ENCODE peak calls at places on chromosomes 6 and 20, in four cellular contexts. U is K562, R is H1, P is GM12878. B is an unnamed sample.

GRCh38 chr6:163983601-163984445 is 569.3 kb downstream of the QKI start:
- DNase-seq in R (no peak), P (peak; percentile 5), U (no peak), B (no peak)

GRCh38 chr20:59042151-59042795 is at the start of gene PRELID3B:
- DNase-seq in P (no peak), U (peak; percentile 63), R (no peak), B (peak; percentile 30)

GRCh38 chr6:2119275-2119674 is 126.1 kb downstream of the GMDS start:
- DNase-seq in U (no peak), R (no peak), P (no peak), B (no peak)

GRCh38 chr20:7596541-7596940 is 343.7 kb downstream of the HAO1 start:
- DNase-seq in P (no peak), U (no peak), R (no peak), B (no peak)

GRCh38 chr20:47704746-47705496 is 80.4 kb downstream of the SULF2 start:
- DNase-seq in U (no peak), P (no peak), R (no peak), B (no peak)

GRCh38 chr6:170231496-170232185 is 59.2 kb downstream of the DLL1 start:
- DNase-seq in R (no peak), U (no peak), P (no peak), B (no peak)

GRCh38 chr6:134447883-134448387 is 130.0 kb upstream of the SGK1 start:
- DNase-seq in U (no peak), R (no peak), P (no peak), B (no peak)

GRCh38 chr6:69791065-69791471 is 5.7 kb downstream of the LMBRD1 start:
- DNase-seq in U (no peak), R (no peak), P (no peak), B (no peak)

GRCh38 chr6:145086197-145086596 is 649.1 kb downstream of the EPM2A start:
- DNase-seq in U (no peak), R (no peak), P (no peak), B (no peak)

GRCh38 chr20:16970751-16971150 is 222.6 kb downstream of the OTOR start:
- DNase-seq in U (no peak), P (no peak), R (no peak), B (no peak)

GRCh38 chr6:134707342-134707982 is 242.4 kb downstream of the ALDH8A1 start:
- DNase-seq in U (no peak), R (no peak), P (no peak), B (peak; percentile 80)

GRCh38 chr20:46872315-46873211 is 22.1 kb upstream of the EYA2 start:
- DNase-seq in R (no peak), P (no peak), U (peak; percentile 29), B (no peak)

GRCh38 chr6:10144772-10145171 is 270.1 kb downstream of the TFAP2A start:
- DNase-seq in U (no peak), P (no peak), R (no peak), B (no peak)

GRCh38 chr6:12150812-12151432 is 138.8 kb downstream of the HIVEP1 start:
- DNase-seq in R (peak; percentile 67), P (no peak), U (peak; percentile 25), B (peak; percentile 38)

GRCh38 chr20:14712302-14712739 is 374.9 kb upstream of the FLRT3 start:
- DNase-seq in R (no peak), P (no peak), U (no peak), B (no peak)

DNA sequence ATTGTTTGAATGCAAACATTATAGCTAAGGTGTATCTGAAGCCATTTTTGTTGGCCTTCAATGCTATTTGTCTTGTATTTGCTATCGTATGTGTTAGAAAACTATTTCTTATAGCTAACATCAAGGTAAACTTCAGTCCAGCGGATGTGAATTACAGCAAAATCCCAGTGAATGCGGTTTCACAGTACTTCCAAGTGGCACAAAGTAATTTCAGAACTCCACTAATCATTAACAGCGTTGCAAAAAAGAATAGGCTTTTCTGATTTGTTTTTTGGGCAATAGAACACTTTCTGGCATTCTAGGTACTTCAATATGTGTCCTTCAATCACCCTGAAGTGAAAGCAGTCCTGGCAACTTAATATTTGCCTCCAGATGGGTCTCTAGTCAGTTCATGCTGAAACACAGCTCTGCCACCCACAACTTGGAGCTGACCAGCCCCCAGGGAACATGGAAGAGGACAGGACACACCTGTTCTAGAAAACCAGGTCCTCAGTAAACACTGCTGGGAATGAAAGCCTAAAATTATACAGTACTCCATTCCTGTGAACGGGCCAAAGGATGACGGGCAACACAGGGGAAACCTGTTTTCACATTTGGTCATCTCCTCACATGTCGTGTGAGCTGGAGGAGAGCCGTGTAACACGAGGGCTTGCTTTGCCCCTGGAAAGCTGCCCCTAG is 9.7 kb upstream of the MRPS10 start:
- DNase-seq in U (no peak), R (no peak), P (no peak), B (no peak)
- TF ChIP-seq BRCA1 in U (no peak), R (no peak), P (no peak), B (no peak)

DNA sequence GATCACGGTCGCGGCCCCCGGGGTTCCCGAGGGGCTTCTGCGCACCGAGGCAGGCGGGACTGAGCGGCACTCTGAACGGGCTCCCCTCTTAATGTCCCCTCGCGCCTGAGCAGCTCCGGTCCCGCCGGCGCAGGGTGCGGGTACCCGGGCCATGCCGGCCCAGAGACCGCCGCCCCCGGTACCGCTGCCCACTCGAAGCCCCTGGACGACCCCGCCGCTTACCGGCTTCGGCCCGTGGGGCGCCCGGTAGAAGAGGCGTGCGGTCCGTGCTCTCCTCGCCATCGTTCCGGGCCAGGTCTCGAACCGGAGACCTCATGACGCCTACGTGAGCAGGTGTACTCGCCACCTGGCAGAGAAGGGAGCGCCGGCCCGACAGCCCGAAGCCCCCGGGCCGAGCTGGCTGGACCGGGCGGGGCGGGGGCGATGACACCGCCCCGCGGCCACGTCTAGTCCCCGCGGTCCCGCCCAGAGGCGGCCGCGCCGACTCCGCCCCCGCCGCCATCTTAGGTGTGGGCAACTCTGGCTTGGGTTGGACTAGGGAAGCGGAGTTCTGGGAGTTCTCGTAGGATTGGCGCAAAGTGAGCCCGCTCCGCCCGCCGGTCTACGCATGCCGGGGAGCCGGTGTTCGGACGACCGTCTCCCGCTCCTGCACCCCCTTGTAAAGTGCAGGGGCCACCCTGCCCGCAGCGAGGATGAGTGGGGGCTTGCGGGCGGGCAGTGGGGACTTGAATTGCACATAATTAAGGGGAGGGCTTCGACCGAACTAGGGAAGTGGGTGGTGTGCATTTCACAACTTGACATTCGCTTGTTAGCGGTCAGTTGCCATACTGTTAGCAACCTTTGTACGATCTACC is at the start of gene SLC17A5:
- DNase-seq in U (peak; percentile 94), P (peak; percentile 57), R (peak; percentile 94), B (peak; percentile 91)
- TF ChIP-seq POLR2A in U (peak; percentile 87), P (peak; percentile 78), R (peak; percentile 82), B (peak; percentile 68)

DNA sequence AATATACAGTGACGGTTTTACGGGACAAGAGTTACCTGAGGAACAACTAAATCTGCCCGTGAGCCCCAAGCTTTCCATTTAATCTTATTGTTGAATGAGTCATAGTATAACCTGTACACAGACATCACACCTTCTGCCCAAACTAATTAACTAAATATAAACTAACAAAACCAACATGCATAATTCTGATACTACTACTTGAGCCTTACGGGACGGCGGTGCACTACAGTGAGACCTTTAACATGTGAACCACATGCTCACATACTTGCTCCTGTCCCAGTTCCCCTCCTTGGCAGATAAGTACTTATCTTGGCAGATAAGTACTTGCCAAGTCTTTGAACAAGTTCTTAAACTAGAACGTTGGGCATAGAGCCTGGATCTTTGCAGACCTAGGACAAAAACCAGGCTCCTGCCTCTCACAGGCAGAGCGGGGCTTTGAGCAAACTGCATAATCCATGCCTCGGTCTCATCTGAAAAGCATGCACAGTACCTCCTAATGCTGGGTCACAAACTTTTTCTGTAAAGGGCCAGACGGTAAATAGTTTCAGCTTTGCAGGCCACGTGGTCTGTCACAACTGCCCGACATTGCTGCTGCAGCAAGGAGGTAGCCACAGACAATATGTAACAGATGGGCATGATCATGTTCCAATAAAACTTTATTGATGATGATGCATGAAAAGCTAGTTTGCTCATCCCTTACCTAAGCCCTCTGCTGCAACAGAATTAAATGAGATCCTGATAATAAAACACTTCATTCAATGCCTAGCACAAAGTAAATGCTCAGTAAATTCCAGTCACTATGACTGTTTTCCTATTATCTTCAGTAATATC is 23.0 kb downstream of the ZNF217 start:
- DNase-seq in U (no peak), P (no peak), R (no peak), B (no peak)
- TF ChIP-seq BRCA1 in U (no peak), P (no peak), R (no peak), B (no peak)

DNA sequence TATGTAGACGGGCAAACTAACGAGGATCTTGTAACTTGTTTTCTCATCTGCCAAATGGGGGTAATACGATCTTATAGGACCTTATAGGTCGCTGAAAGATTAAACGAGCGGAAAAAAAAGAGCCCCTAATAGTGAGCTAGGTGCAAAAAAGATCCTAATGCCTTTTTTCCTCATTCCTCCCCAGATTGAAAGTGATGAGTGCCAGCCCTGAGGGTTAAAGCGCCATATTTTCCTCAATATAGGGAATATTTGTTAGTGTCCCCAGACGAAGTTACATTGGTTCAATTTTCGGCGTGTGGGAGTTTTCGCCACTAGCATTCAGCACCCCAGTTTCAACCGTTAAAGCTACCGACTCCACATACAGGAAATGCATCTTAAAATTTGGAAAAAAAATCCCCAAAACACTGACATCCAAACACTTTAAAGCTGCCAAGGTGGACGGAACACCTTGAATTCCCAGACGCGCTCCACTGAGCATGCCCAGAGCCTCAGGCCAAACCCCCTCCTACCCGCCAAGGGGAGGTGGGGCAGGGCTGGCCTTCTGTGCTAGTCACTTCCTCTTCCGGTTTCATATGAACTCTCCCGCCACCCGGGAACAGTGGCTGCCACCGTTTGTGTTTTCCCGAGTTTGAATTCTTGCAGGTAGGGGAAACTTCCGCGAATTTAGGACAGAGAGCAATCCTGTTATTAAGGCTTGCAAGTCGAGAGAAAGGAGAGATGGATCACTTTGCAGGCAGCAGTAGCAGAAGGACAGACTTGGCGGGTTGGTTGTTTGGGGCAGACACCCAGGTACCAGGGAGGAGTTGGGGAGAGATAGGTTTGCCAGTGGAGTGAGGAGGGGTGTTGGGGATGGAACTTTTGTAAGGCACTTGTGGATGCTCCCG is at the start of gene PRIM2:
- DNase-seq in U (peak; percentile 94), P (peak; percentile 51), R (peak; percentile 83), B (peak; percentile 89)
- TF ChIP-seq POLR2A in U (peak; percentile 89), P (peak; percentile 79), R (peak; percentile 87), B (peak; percentile 78)

GRCh38 chr6:117456998-117457397 is 25.5 kb upstream of the DCBLD1 start:
- DNase-seq in P (no peak), R (no peak), U (no peak), B (no peak)

GRCh38 chr6:117463762-117464665 is 18.5 kb upstream of the DCBLD1 start:
- DNase-seq in U (no peak), P (no peak), R (no peak), B (no peak)

GRCh38 chr6:117456255-117456654 is 26.2 kb upstream of the DCBLD1 start:
- DNase-seq in P (no peak), R (no peak), U (no peak), B (no peak)

DNA sequence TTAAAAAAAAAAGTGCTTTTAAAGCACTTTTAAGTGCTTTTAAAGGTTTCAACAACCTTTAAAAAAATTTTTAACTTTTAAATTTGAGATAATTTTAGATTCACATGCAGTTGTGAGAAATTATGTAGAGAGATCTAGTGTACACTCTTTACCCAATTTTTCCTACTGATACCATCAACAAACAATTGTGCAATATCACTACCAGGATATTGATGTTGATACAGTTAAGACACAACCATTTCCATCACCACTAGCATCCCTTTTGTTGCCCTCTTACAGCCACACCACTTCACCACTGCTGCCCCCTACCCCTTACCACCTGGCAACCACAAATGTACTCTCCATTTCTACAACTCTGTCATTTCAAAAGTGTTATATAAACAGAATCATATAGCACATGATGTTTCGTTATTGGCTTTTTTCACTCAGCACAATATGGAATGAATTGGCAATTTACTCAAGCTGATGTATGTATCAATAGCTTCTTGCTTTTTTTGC is 23.0 kb upstream of the DCBLD1 start:
- DNase-seq in R (no peak), U (no peak), P (no peak), B (no peak)
- TF ChIP-seq BRCA1 in R (no peak), U (no peak), P (no peak), B (no peak)